ENCODE peak calls at places on chromosomes 2 and 18, in six cellular contexts. P is T-helper 2 cell; F is MM.1S; L is NCI-H2081; Y is stimulated activated CD8-positive, alpha-beta memory T cell treated with anti-CD3 and anti-CD28 coated beads, Interleukin-4, amount 100 ng/mL, for 1 hour; K is right cardiac atrium. Z is an unnamed sample.
A peak's percentile ranks its signal among the peaks of the same experiment; 100 is the strongest.

GRCh38 chr2:1800716-1801388 is 56.5 kb upstream of the PXDN start:
- DNase-seq in F (no peak), K (no peak), Y (no peak), L (no peak), P (no peak), Z (no peak)

GRCh38 chr2:36355157-36355889 is at the start of gene CRIM1:
- DNase-seq in L (no peak), Y (no peak), F (peak; percentile 69), P (peak; percentile 54), K (peak; percentile 97), Z (no peak)

GRCh38 chr2:46857871-46858696 is 57.5 kb downstream of the MCFD2 start:
- DNase-seq in L (no peak), P (peak; percentile 11), F (no peak), Y (no peak), K (no peak), Z (no peak)

GRCh38 chr2:105775809-105776559 is 31.3 kb downstream of the NCK2 start:
- DNase-seq in Y (no peak), F (no peak), L (no peak), P (peak; percentile 68), K (no peak), Z (no peak)

GRCh38 chr2:71226391-71226964 is 425 bp downstream of the PAIP2B start:
- DNase-seq in L (peak; percentile 68), F (peak; percentile 11), Y (no peak), P (peak; percentile 7), K (peak; percentile 74), Z (no peak)

GRCh38 chr2:105308785-105309540 is 20.6 kb downstream of the TGFBRAP1 start:
- DNase-seq in K (peak; percentile 74), Y (no peak), P (no peak), F (no peak), L (no peak), Z (no peak)

GRCh38 chr2:38835015-38835601 is 40.6 kb downstream of the DHX57 start:
- DNase-seq in L (peak; percentile 51), F (peak; percentile 34), Y (no peak), K (no peak), P (peak; percentile 23), Z (no peak)

GRCh38 chr18:51807336-51807735 is 532.7 kb upstream of the DCC start:
- DNase-seq in Y (no peak), F (peak; percentile 80), L (no peak), P (no peak), K (no peak), Z (no peak)

GRCh38 chr2:160062283-160063005 is at the start of gene PLA2R1:
- DNase-seq in L (no peak), F (no peak), Y (no peak), P (no peak), K (peak; percentile 88), Z (no peak)

GRCh38 chr2:174211954-174212353 is 36.4 kb downstream of the OLA1 start:
- DNase-seq in L (no peak), P (no peak), K (no peak), F (no peak), Y (no peak), Z (no peak)

GRCh38 chr2:9538000-9538507 is 17.6 kb downstream of the ADAM17 start:
- DNase-seq in F (no peak), K (no peak), P (no peak), Y (no peak), L (no peak), Z (no peak)

GRCh38 chr18:5668087-5668715 is 124.4 kb upstream of the EPB41L3 start:
- DNase-seq in P (no peak), K (no peak), F (no peak), L (no peak), Y (no peak), Z (no peak)

GRCh38 chr2:177355874-177356273 is 36.7 kb upstream of the AGPS start:
- DNase-seq in Y (no peak), L (no peak), K (no peak), F (no peak), P (no peak), Z (no peak)

GRCh38 chr2:195961873-195962272 is 106.8 kb downstream of the DNAH7 start:
- DNase-seq in F (peak; percentile 66), L (no peak), Y (no peak), K (no peak), P (no peak), Z (no peak)

GRCh38 chr18:32919799-32920198 is 147.0 kb upstream of the KLHL14 start:
- DNase-seq in K (no peak), F (peak; percentile 79), Y (no peak), P (peak; percentile 29), L (peak; percentile 70), Z (no peak)

GRCh38 chr2:237456200-237456731 is 30.8 kb upstream of the MLPH start:
- DNase-seq in F (no peak), P (no peak), Y (no peak), K (peak; percentile 80), L (no peak), Z (no peak)

GRCh38 chr2:55119711-55120487 is 69.6 kb upstream of the RTN4 start:
- DNase-seq in F (no peak), Y (no peak), P (no peak), K (no peak), L (no peak), Z (no peak)